ENCODE peak calls at places on chromosomes 7 and 10, in five cellular contexts. H is HFFc6, P is HT-29, O is neural progenitor cell, K is thoracic aorta. U is an unnamed sample.

GRCh38 chr7:55020481-55020871 is 1.7 kb downstream of the EGFR start:
- DNase-seq in H (no peak), P (peak), O (no peak), K (no peak), U (no peak)

GRCh38 chr7:127535546-127536425 is 49.6 kb downstream of the GCC1 start:
- DNase-seq in H (no peak), P (no peak), O (peak), K (no peak), U (no peak)

GRCh38 chr7:140196361-140197217 is 19.8 kb upstream of the KDM7A start:
- DNase-seq in H (peak), P (no peak), O (no peak), K (no peak), U (no peak)

GRCh38 chr10:77463967-77464745 is 173.5 kb downstream of the KCNMA1 start:
- DNase-seq in H (peak), P (no peak), O (no peak), K (no peak), U (no peak)

GRCh38 chr10:100738055-100738827 is 7.1 kb upstream of the PAX2 start:
- DNase-seq in H (no peak), P (no peak), O (no peak), K (no peak), U (no peak)

GRCh38 chr10:1846050-1846449 is 108.7 kb upstream of the ADARB2 start:
- DNase-seq in H (no peak), P (no peak), O (no peak), K (no peak), U (no peak)

GRCh38 chr10:47030191-47030698 is 119.0 kb downstream of the PTPN20 start:
- DNase-seq in H (no peak), P (no peak), O (no peak), K (no peak), U (no peak)

GRCh38 chr7:518630-519428 is 817 bp downstream of the PDGFA start:
- DNase-seq in H (peak), P (peak), O (peak), K (no peak), U (no peak)

GRCh38 chr7:94395141-94396041 is 696 bp downstream of the COL1A2 start:
- DNase-seq in H (peak), P (peak), O (peak), K (no peak), U (no peak)

GRCh38 chr10:52283174-52283573 is 30.9 kb upstream of the DKK1 start:
- DNase-seq in H (no peak), P (no peak), O (no peak), K (no peak), U (no peak)

GRCh38 chr7:98322331-98323260 is 41.1 kb downstream of the BRI3 start:
- DNase-seq in H (no peak), P (peak), O (no peak), K (no peak), U (no peak)

GRCh38 chr10:29949411-29950011 is 109.9 kb downstream of the JCAD start:
- DNase-seq in H (peak), P (no peak), O (no peak), K (no peak), U (no peak)

GRCh38 chr10:13016886-13017285 is 15.4 kb upstream of the CCDC3 start:
- DNase-seq in H (no peak), P (no peak), O (no peak), K (no peak), U (no peak)

GRCh38 chr7:7681936-7682329 is 36.5 kb downstream of the RPA3 start:
- DNase-seq in H (no peak), P (no peak), O (no peak), K (no peak), U (no peak)